ENCODE peak calls at places on chromosome 13, in five cellular contexts. B is ovary, H is fibroblast of the conjunctiva, C is posterior cingulate gyrus, U is foreskin keratinocyte. V is an unnamed sample.

GRCh38 chr13:76667551-76667950 is 218.7 kb downstream of the KCTD12 start:
- DNase-seq in B (no peak), H (peak), C (no peak), U (no peak), V (no peak)

GRCh38 chr13:69324109-69324886 is 783.3 kb upstream of the ATXN8OS start:
- DNase-seq in B (no peak), H (peak), C (no peak), U (no peak), V (no peak)

GRCh38 chr13:40432018-40432978 is 234.1 kb downstream of the FOXO1 start:
- DNase-seq in B (no peak), H (no peak), C (no peak), U (no peak), V (no peak)

GRCh38 chr13:54949735-54950134 is 1921.1 kb downstream of the OLFM4 start:
- DNase-seq in B (no peak), H (no peak), C (no peak), U (no peak), V (no peak)

GRCh38 chr13:22357132-22357531 is 686.3 kb downstream of the FGF9 start:
- DNase-seq in B (no peak), H (no peak), C (no peak), U (no peak), V (no peak)

GRCh38 chr13:109226631-109227030 is 559.8 kb downstream of the IRS2 start:
- DNase-seq in B (no peak), H (no peak), C (no peak), U (no peak), V (no peak)

GRCh38 chr13:43245374-43245964 is 222.1 kb downstream of the DNAJC15 start:
- DNase-seq in B (no peak), H (peak), C (no peak), U (peak), V (no peak)

GRCh38 chr13:30371649-30372265 is 50.5 kb upstream of the UBE2L5 start:
- DNase-seq in B (no peak), H (no peak), C (no peak), U (no peak), V (no peak)

GRCh38 chr13:75258159-75258782 is 223.7 kb downstream of the TBC1D4 start:
- DNase-seq in B (no peak), H (peak), C (no peak), U (no peak), V (no peak)

GRCh38 chr13:27264181-27264580 is 6.4 kb upstream of the RASL11A start:
- DNase-seq in B (no peak), H (peak), C (no peak), U (no peak), V (no peak)

GRCh38 chr13:43878897-43879322 is 630 bp downstream of the CCDC122 start:
- DNase-seq in B (peak), H (peak), C (peak), U (no peak), V (peak)

GRCh38 chr13:29859971-29860370 is 9.6 kb upstream of the UBL3 start:
- DNase-seq in B (no peak), H (no peak), C (no peak), U (no peak), V (no peak)

GRCh38 chr13:32790731-32791130 is 204.5 kb downstream of the PDS5B start:
- DNase-seq in B (no peak), H (no peak), C (no peak), U (no peak), V (no peak)

GRCh38 chr13:56988543-56988942 is 152.2 kb upstream of the PRR20A start:
- DNase-seq in B (no peak), H (no peak), C (no peak), U (peak), V (no peak)

GRCh38 chr13:25945596-25945995 is 106.2 kb downstream of the SHISA2 start:
- DNase-seq in B (no peak), H (peak), C (no peak), U (no peak), V (no peak)

V was measured in substantia nigra.